ENCODE peak calls at places on chromosomes 5 and 9, in five cellular contexts. J is GM23338, F is fibroblast of lung, S is endothelial cell of umbilical vein, T is HCT116. L is an unnamed sample.

GRCh38 chr9:101711330-101711941 is 27.0 kb downstream of the GRIN3A start:
- DNase-seq in J (peak), F (no peak), S (peak), T (no peak), L (peak)

GRCh38 chr9:92774274-92774673 is 9.6 kb upstream of the BICD2 start:
- DNase-seq in J (no peak), F (peak), S (no peak), T (no peak), L (no peak)

GRCh38 chr5:149935431-149935901 is 9.1 kb downstream of the PDE6A start:
- DNase-seq in J (no peak), F (no peak), S (no peak), T (no peak), L (no peak)

GRCh38 chr5:68071243-68071642 is 144.3 kb upstream of the PIK3R1 start:
- DNase-seq in J (no peak), F (no peak), S (no peak), T (no peak), L (no peak)

GRCh38 chr9:95316794-95317118 is 753 bp downstream of the FANCC start:
- DNase-seq in J (peak), F (peak), S (peak), T (peak), L (peak)

GRCh38 chr9:3337515-3337914 is 188.3 kb downstream of the RFX3 start:
- DNase-seq in J (no peak), F (peak), S (peak), T (peak), L (peak)

GRCh38 chr9:16721972-16722371 is 148.5 kb downstream of the BNC2 start:
- DNase-seq in J (no peak), F (peak), S (peak), T (no peak), L (no peak)

GRCh38 chr5:76145945-76146344 is 62.8 kb downstream of the SV2C start:
- DNase-seq in J (peak), F (peak), S (no peak), T (peak), L (no peak)

GRCh38 chr5:140309706-140310249 is 6.9 kb upstream of the PFDN1 start:
- DNase-seq in J (no peak), F (peak), S (no peak), T (no peak), L (no peak)

GRCh38 chr9:35520404-35520790 is 30.5 kb downstream of the RUSC2 start:
- DNase-seq in J (no peak), F (peak), S (no peak), T (no peak), L (no peak)

GRCh38 chr9:35519697-35520403 is 29.9 kb downstream of the RUSC2 start:
- DNase-seq in J (no peak), F (peak), S (no peak), T (no peak), L (no peak)

GRCh38 chr9:35522725-35523124 is 32.8 kb downstream of the RUSC2 start:
- DNase-seq in J (no peak), F (no peak), S (no peak), T (no peak), L (no peak)

GRCh38 chr9:35521708-35522107 is 31.8 kb downstream of the RUSC2 start:
- DNase-seq in J (no peak), F (peak), S (no peak), T (no peak), L (no peak)

DNA sequence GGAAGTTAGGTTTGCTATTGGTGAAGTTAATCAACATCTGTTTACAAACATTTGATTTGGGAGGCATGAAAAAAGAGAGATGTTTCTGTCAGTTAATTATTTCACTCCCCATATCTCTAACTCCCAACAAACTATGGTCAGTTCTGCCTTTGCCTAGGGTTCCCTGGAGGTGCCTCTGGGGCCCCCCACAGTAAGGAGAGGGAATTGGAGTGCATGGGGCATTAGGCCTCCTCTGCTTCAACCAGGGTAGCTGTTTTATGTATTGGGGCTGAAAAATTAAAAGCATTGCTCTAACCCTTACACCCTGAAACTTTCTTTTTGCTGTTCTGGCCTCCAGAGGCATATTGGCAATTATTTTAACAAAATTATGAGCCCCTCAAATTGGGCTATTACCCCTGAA is 32.3 kb downstream of the RUSC2 start:
- DNase-seq in J (peak), F (no peak), S (no peak), T (no peak), L (no peak)
- TF ChIP-seq CTCF in J (peak), F (peak), S (no peak), T (peak), L (no peak)

GRCh38 chr9:125516381-125516960 is 190.5 kb downstream of the MAPKAP1 start:
- DNase-seq in J (no peak), F (no peak), S (no peak), T (no peak), L (no peak)
- TF ChIP-seq EZH2 in J (no peak), F (no peak), S (no peak), T (no peak), L (no peak)

GRCh38 chr9:112063151-112063550 is 111.9 kb downstream of the SUSD1 start:
- DNase-seq in J (no peak), F (no peak), S (no peak), T (no peak), L (no peak)
- H3K27ac ChIP-seq in J (no peak), F (peak), S (no peak), T (no peak), L (no peak)

GRCh38 chr5:57341380-57341979 is 141.1 kb downstream of the ACTBL2 start:
- DNase-seq in J (no peak), F (peak), S (no peak), T (no peak), L (no peak)

GRCh38 chr5:57335092-57335491 is 147.5 kb downstream of the ACTBL2 start:
- DNase-seq in J (no peak), F (peak), S (peak), T (no peak), L (no peak)

GRCh38 chr5:57338068-57338848 is 144.4 kb downstream of the ACTBL2 start:
- DNase-seq in J (peak), F (peak), S (peak), T (peak), L (peak)

GRCh38 chr5:57340681-57341080 is 141.9 kb downstream of the ACTBL2 start:
- DNase-seq in J (no peak), F (no peak), S (no peak), T (no peak), L (no peak)

DNA sequence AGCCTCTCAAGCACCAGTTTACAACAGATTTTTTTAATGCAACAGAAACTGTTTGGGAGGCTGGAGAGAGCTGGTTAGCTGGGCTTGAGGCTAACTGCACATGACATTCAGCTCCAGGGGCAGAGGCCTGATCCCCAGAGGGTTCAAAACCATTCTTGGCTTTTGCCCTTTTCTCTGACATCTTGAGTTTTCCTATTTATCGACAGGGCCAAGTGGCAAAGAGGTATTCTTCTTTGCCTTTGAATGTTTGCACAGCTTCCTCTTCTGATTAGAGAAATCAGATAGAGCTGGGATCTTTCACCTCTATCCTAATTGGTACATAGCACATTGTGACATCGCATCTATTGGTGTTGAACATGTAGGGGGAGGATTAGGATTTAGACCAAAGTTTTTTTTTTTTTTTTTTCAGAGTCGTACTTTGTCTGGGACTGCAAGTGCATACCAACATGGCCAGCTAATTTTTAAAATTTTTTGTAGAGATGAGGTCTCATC is 143.7 kb downstream of the ACTBL2 start:
- DNase-seq in J (no peak), F (no peak), S (no peak), T (no peak), L (no peak)
- TF ChIP-seq CTCF in J (no peak), F (no peak), S (no peak), T (no peak), L (no peak)

L was measured in DND-41.